ENCODE peak calls at places on chromosomes 3 and 15, in five cellular contexts. R is Panc1, N is NCI-H524, O is nephron progenitor cell, K is RPMI8226. L is an unnamed sample.

GRCh38 chr15:84747423-84748273 is 744 bp upstream of the ZNF592 start:
- DNase-seq in R (no peak), N (peak), O (peak), K (peak), L (peak)

GRCh38 chr3:5029715-5030114 is 50.5 kb downstream of the BHLHE40 start:
- DNase-seq in R (no peak), N (no peak), O (no peak), K (no peak), L (no peak)

GRCh38 chr3:15313461-15313860 is 18.9 kb downstream of the SH3BP5 start:
- DNase-seq in R (no peak), N (no peak), O (no peak), K (no peak), L (no peak)

GRCh38 chr15:58423858-58424608 is 7.8 kb upstream of the LIPC start:
- DNase-seq in R (no peak), N (no peak), O (no peak), K (no peak), L (no peak)

GRCh38 chr15:51732661-51733060 is 4.8 kb downstream of the LYSMD2 start:
- DNase-seq in R (no peak), N (no peak), O (no peak), K (no peak), L (no peak)

GRCh38 chr15:74795961-74796625 is 14.2 kb downstream of the CSK start:
- DNase-seq in R (no peak), N (no peak), O (no peak), K (no peak), L (no peak)

GRCh38 chr3:167684389-167684993 is 30.7 kb upstream of the WDR49 start:
- DNase-seq in R (peak), N (peak), O (peak), K (peak), L (no peak)

GRCh38 chr3:147799601-147800000 is 390.4 kb downstream of the ZIC1 start:
- DNase-seq in R (no peak), N (no peak), O (no peak), K (no peak), L (no peak)

GRCh38 chr3:25856902-25857518 is 67.1 kb downstream of the OXSM start:
- DNase-seq in R (no peak), N (no peak), O (no peak), K (peak), L (no peak)

GRCh38 chr3:197730200-197730599 is 6.5 kb downstream of the RUBCN start:
- DNase-seq in R (no peak), N (no peak), O (no peak), K (peak), L (no peak)

GRCh38 chr3:147651107-147651506 is 241.9 kb downstream of the ZIC1 start:
- DNase-seq in R (no peak), N (no peak), O (no peak), K (no peak), L (no peak)

GRCh38 chr3:45571969-45572368 is 22.6 kb upstream of the LIMD1 start:
- DNase-seq in R (no peak), N (no peak), O (no peak), K (no peak), L (no peak)

GRCh38 chr3:37456270-37456708 is 281.9 kb upstream of the LRRFIP2 start:
- DNase-seq in R (no peak), N (no peak), O (no peak), K (no peak), L (no peak)

GRCh38 chr3:32577621-32578556 is 7.2 kb upstream of the DYNC1LI1 start:
- DNase-seq in R (no peak), N (no peak), O (no peak), K (peak), L (no peak)

GRCh38 chr15:80576519-80577090 is 118.5 kb upstream of the ABHD17C start:
- DNase-seq in R (no peak), N (no peak), O (no peak), K (no peak), L (no peak)

GRCh38 chr15:34209421-34210282 is at the start of gene KATNBL1:
- DNase-seq in R (peak), N (peak), O (peak), K (peak), L (peak)

GRCh38 chr15:42092666-42093445 is 1.5 kb downstream of the PLA2G4D start:
- DNase-seq in R (no peak), N (no peak), O (no peak), K (peak), L (no peak)

GRCh38 chr3:128496019-128496601 is 3.1 kb upstream of the GATA2 start:
- DNase-seq in R (no peak), N (no peak), O (no peak), K (no peak), L (no peak)

GRCh38 chr3:127525373-127525772 is 65.2 kb downstream of the TPRA1 start:
- DNase-seq in R (peak), N (no peak), O (no peak), K (peak), L (no peak)

GRCh38 chr3:30970183-30970582 is 75.7 kb upstream of the GADL1 start:
- DNase-seq in R (no peak), N (no peak), O (no peak), K (peak), L (no peak)

GRCh38 chr3:4850928-4851265 is 128.3 kb upstream of the BHLHE40 start:
- DNase-seq in R (no peak), N (no peak), O (no peak), K (no peak), L (no peak)

GRCh38 chr3:164864454-164864853 is 213.8 kb downstream of the SI start:
- DNase-seq in R (no peak), N (no peak), O (no peak), K (no peak), L (no peak)